ENCODE peak calls at places on chromosomes 7 and 10, in seven cellular contexts. Z is LHCN-M2, V is foreskin fibroblast, C is suprapubic skin, A is NCI-H2029, Y is NCI-H774, H is anterior cingulate cortex. F is an unnamed sample.

GRCh38 chr7:120857558-120858298 is at the start of gene TSPAN12:
- DNase-seq in H (peak; percentile 40), Z (peak; percentile 81), Y (peak; percentile 80), A (peak; percentile 72), V (peak; percentile 82), C (peak; percentile 84), F (peak; percentile 64)

GRCh38 chr7:99340659-99341058 is 15.0 kb downstream of the ARPC1A start:
- DNase-seq in H (no peak), C (no peak), A (no peak), V (peak; percentile 35), Y (no peak), Z (no peak), F (no peak)

GRCh38 chr7:143383642-143383957 is 2.5 kb downstream of the ZYX start:
- DNase-seq in Z (no peak), V (no peak), Y (no peak), H (no peak), A (no peak), C (no peak), F (no peak)

GRCh38 chr7:2528481-2529095 is 9.0 kb downstream of the LFNG start:
- DNase-seq in C (no peak), A (no peak), H (no peak), V (no peak), Z (no peak), Y (no peak), F (no peak)

GRCh38 chr7:30502470-30503251 is 2.0 kb downstream of the GGCT start:
- DNase-seq in V (no peak), C (no peak), Z (no peak), H (no peak), A (no peak), Y (no peak), F (no peak)

GRCh38 chr10:50512214-50512595 is 111.6 kb downstream of the SGMS1 start:
- DNase-seq in Y (no peak), C (no peak), Z (peak; percentile 38), A (no peak), H (no peak), V (peak; percentile 9), F (no peak)

GRCh38 chr7:156473476-156474240 is 166.9 kb upstream of the RNF32 start:
- DNase-seq in C (no peak), A (no peak), Z (peak; percentile 21), Y (peak; percentile 11), H (peak; percentile 42), V (peak; percentile 11), F (no peak)

GRCh38 chr10:109875151-109875568 is 48.2 kb downstream of the XPNPEP1 start:
- DNase-seq in Y (no peak), C (no peak), H (no peak), V (no peak), A (no peak), Z (no peak), F (no peak)

GRCh38 chr7:42227931-42228591 is 8.9 kb downstream of the GLI3 start:
- DNase-seq in H (no peak), A (no peak), Y (no peak), V (no peak), C (peak; percentile 71), Z (no peak), F (no peak)

GRCh38 chr10:42952358-42952757 is 124.5 kb upstream of the RET start:
- DNase-seq in Z (peak; percentile 3), Y (peak; percentile 34), C (peak; percentile 64), V (peak; percentile 26), A (no peak), H (no peak), F (no peak)

GRCh38 chr7:135685306-135686084 is 23.2 kb downstream of the STMP1 start:
- DNase-seq in A (no peak), Z (peak; percentile 69), V (peak; percentile 37), H (no peak), Y (no peak), C (no peak), F (no peak)

GRCh38 chr7:18610331-18610948 is 114.9 kb downstream of the HDAC9 start:
- DNase-seq in V (peak; percentile 36), A (no peak), Z (peak; percentile 41), Y (no peak), C (no peak), H (no peak), F (no peak)

F was measured in hypothalamus.